ENCODE peak calls at places on chromosomes 3 and 15, in five cellular contexts. X is cardiac fibroblast, U is heart right ventricle, M is GM23248, T is mesendoderm. G is an unnamed sample.

GRCh38 chr15:72217216-72217615 is 13.8 kb downstream of the PKM start:
- DNase-seq in X (no peak), U (no peak), M (no peak), T (no peak), G (no peak)

GRCh38 chr15:92290359-92290992 is 103.2 kb upstream of the ST8SIA2 start:
- DNase-seq in X (no peak), U (no peak), M (no peak), T (no peak), G (no peak)

GRCh38 chr3:14304101-14305045 is 98.0 kb upstream of the SLC6A6 start:
- DNase-seq in X (no peak), U (no peak), M (no peak), T (no peak), G (no peak)

GRCh38 chr3:16464499-16465150 is 48.9 kb downstream of the RFTN1 start:
- DNase-seq in X (no peak), U (no peak), M (peak; percentile 59), T (no peak), G (no peak)

GRCh38 chr3:156685198-156685597 is 10.8 kb downstream of the TIPARP start:
- DNase-seq in X (peak; percentile 48), U (no peak), M (peak; percentile 84), T (peak; percentile 71), G (peak; percentile 5)

GRCh38 chr3:46947981-46948791 is 28.4 kb downstream of the CCDC12 start:
- DNase-seq in X (peak; percentile 65), U (no peak), M (peak; percentile 28), T (peak; percentile 88), G (no peak)

GRCh38 chr3:9916734-9917680 is at the start of gene IL17RC:
- DNase-seq in X (peak; percentile 87), U (peak; percentile 83), M (peak; percentile 95), T (peak; percentile 95), G (peak; percentile 74)

GRCh38 chr15:25900901-25901300 is 37.8 kb upstream of the ATP10A start:
- DNase-seq in X (peak; percentile 60), U (no peak), M (peak; percentile 93), T (no peak), G (no peak)

GRCh38 chr15:90261811-90262210 is 3.7 kb upstream of the NGRN start:
- DNase-seq in X (peak; percentile 59), U (no peak), M (peak; percentile 72), T (no peak), G (no peak)

GRCh38 chr3:14210843-14211594 is 32.4 kb downstream of the LSM3 start:
- DNase-seq in X (peak; percentile 57), U (no peak), M (peak; percentile 69), T (no peak), G (peak; percentile 13)

GRCh38 chr15:73318463-73319351 is 50.1 kb downstream of the HCN4 start:
- DNase-seq in X (peak; percentile 24), U (no peak), M (peak; percentile 20), T (peak; percentile 77), G (peak; percentile 81)

GRCh38 chr15:52078876-52079700 is 33.5 kb downstream of the BCL2L10 start:
- DNase-seq in X (peak; percentile 77), U (peak; percentile 83), M (peak; percentile 79), T (peak; percentile 82), G (peak; percentile 90)

GRCh38 chr15:33278816-33279612 is 31.8 kb upstream of the RYR3 start:
- DNase-seq in X (peak; percentile 58), U (no peak), M (peak; percentile 93), T (peak; percentile 94), G (no peak)

GRCh38 chr3:25663324-25664065 is 1.2 kb downstream of the TOP2B start:
- DNase-seq in X (no peak), U (no peak), M (peak; percentile 59), T (peak; percentile 61), G (peak; percentile 57)

GRCh38 chr3:55412580-55412979 is 74.5 kb downstream of the WNT5A start:
- DNase-seq in X (no peak), U (no peak), M (no peak), T (no peak), G (no peak)

GRCh38 chr3:76824658-76825310 is 215.1 kb upstream of the ROBO2 start:
- DNase-seq in X (no peak), U (no peak), M (no peak), T (no peak), G (no peak)

GRCh38 chr15:66608159-66608558 is 42.4 kb upstream of the LCTL start:
- DNase-seq in X (no peak), U (no peak), M (no peak), T (no peak), G (no peak)

GRCh38 chr15:65201918-65202317 is 9.4 kb downstream of the CILP start:
- DNase-seq in X (no peak), U (no peak), M (no peak), T (no peak), G (no peak)

GRCh38 chr15:90903733-90904536 is 833 bp downstream of the MAN2A2 start:
- DNase-seq in X (no peak), U (no peak), M (no peak), T (peak; percentile 82), G (peak; percentile 58)

GRCh38 chr15:37931868-37932267 is 2.6 kb upstream of the TMCO5A start:
- DNase-seq in X (peak; percentile 32), U (no peak), M (peak; percentile 57), T (no peak), G (no peak)

GRCh38 chr3:127457094-127457475 is 133.4 kb downstream of the TPRA1 start:
- DNase-seq in X (peak; percentile 59), U (peak; percentile 19), M (peak; percentile 91), T (peak; percentile 76), G (peak; percentile 73)

GRCh38 chr3:13353936-13354542 is 66.1 kb downstream of the NUP210 start:
- DNase-seq in X (no peak), U (no peak), M (peak; percentile 57), T (peak; percentile 60), G (peak; percentile 16)

GRCh38 chr3:14147617-14148016 is 22.8 kb downstream of the TMEM43 start:
- DNase-seq in X (no peak), U (no peak), M (no peak), T (peak; percentile 59), G (no peak)

GRCh38 chr3:58388550-58389061 is 45.0 kb downstream of the PDHB start:
- DNase-seq in X (peak; percentile 74), U (no peak), M (peak; percentile 84), T (peak; percentile 51), G (peak; percentile 26)

GRCh38 chr15:70321106-70321809 is 223.5 kb upstream of the TLE3 start:
- DNase-seq in X (no peak), U (no peak), M (no peak), T (no peak), G (no peak)

GRCh38 chr15:95884276-95884675 is 446.2 kb upstream of the NR2F2 start:
- DNase-seq in X (peak; percentile 5), U (no peak), M (peak; percentile 26), T (peak; percentile 54), G (peak; percentile 60)

GRCh38 chr3:160929595-160929994 is 173.6 kb downstream of the PPM1L start:
- DNase-seq in X (peak; percentile 4), U (peak; percentile 69), M (peak; percentile 9), T (peak; percentile 53), G (peak; percentile 16)

GRCh38 chr3:9251055-9251786 is 1.8 kb upstream of the SRGAP3 start:
- DNase-seq in X (no peak), U (peak; percentile 50), M (peak; percentile 13), T (no peak), G (no peak)

GRCh38 chr3:99747915-99748314 is 69.7 kb upstream of the CMSS1 start:
- DNase-seq in X (peak; percentile 57), U (no peak), M (peak; percentile 73), T (peak; percentile 25), G (peak; percentile 27)

GRCh38 chr3:150097588-150097890 is 126.8 kb upstream of the PFN2 start:
- DNase-seq in X (no peak), U (no peak), M (peak; percentile 87), T (no peak), G (no peak)

GRCh38 chr3:132318451-132318850 is 1.2 kb downstream of the ACP3 start:
- DNase-seq in X (peak; percentile 29), U (no peak), M (peak; percentile 59), T (no peak), G (no peak)

GRCh38 chr3:170357920-170358854 is 672 bp downstream of the SKIL start:
- DNase-seq in X (peak; percentile 75), U (peak; percentile 85), M (peak; percentile 82), T (peak; percentile 88), G (peak; percentile 75)

GRCh38 chr15:25065876-25066275 is 111.1 kb downstream of the SNRPN start:
- DNase-seq in X (no peak), U (no peak), M (no peak), T (no peak), G (no peak)

GRCh38 chr3:138065939-138066338 is 49.5 kb downstream of the DZIP1L start:
- DNase-seq in X (no peak), U (no peak), M (no peak), T (no peak), G (no peak)

GRCh38 chr3:124774305-124774673 is 44.0 kb downstream of the UMPS start:
- DNase-seq in X (peak; percentile 85), U (peak; percentile 51), M (peak; percentile 77), T (peak; percentile 95), G (peak; percentile 70)

GRCh38 chr3:12956316-12956660 is 114.9 kb upstream of the RPL32 start:
- DNase-seq in X (no peak), U (no peak), M (no peak), T (no peak), G (no peak)

DNA sequence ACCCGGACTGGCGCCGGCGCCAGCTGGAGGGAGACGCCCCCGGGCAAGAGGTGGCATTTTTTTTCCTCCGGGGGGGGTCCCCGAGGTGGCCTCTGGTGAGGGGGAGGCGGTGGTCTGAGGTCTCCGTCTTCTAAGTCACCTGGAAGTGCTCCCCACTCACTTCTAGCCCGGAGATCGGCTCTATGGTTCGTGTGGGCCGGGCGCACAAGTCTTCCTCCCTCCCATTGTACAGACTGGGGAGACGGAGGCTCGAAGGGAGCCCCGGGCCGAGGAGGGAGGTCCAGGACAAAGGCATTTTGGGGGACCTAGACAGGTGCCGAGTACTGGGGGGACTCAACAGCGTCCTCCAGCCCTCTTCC is 4.4 kb downstream of the GATA2 start:
- DNase-seq in X (no peak), U (no peak), M (peak; percentile 48), T (peak; percentile 70), G (no peak)
- H3K4me3 ChIP-seq in X (peak overlapping the region; percentile 46), U (peak overlapping the region; percentile 58), M (peak overlapping the region; percentile 90), T (no peak overlapping the region), G (peak overlapping the region; percentile 42)

GRCh38 chr15:74722591-74722990 is 2.7 kb downstream of the CYP1A1 start:
- DNase-seq in X (no peak), U (no peak), M (no peak), T (no peak), G (no peak)
- H3K4me3 ChIP-seq in X (no peak overlapping the region), U (no peak overlapping the region), M (no peak overlapping the region), T (no peak overlapping the region), G (no peak overlapping the region)

GRCh38 chr15:101620645-101621044 is 31.5 kb downstream of the TM2D3 start:
- DNase-seq in X (no peak), U (no peak), M (no peak), T (no peak), G (no peak)

GRCh38 chr15:101618056-101618455 is 34.1 kb downstream of the TM2D3 start:
- DNase-seq in X (no peak), U (no peak), M (no peak), T (no peak), G (no peak)

GRCh38 chr15:101618861-101619614 is 33.1 kb downstream of the TM2D3 start:
- DNase-seq in X (no peak), U (no peak), M (no peak), T (peak; percentile 11), G (no peak)

GRCh38 chr15:101617390-101617965 is 34.7 kb downstream of the TM2D3 start:
- DNase-seq in X (peak; percentile 49), U (no peak), M (no peak), T (no peak), G (no peak)

GRCh38 chr15:101619615-101619865 is 32.6 kb downstream of the TM2D3 start:
- DNase-seq in X (no peak), U (no peak), M (no peak), T (no peak), G (no peak)
- H3K4me3 ChIP-seq in X (no peak overlapping the region), U (no peak overlapping the region), M (no peak overlapping the region), T (no peak overlapping the region), G (no peak overlapping the region)

GRCh38 chr15:48411971-48412591 is 80.9 kb downstream of the DUT start:
- DNase-seq in X (peak; percentile 74), U (no peak), M (peak; percentile 91), T (peak; percentile 15), G (no peak)
- H3K4me3 ChIP-seq in X (no peak overlapping the region), U (no peak overlapping the region), M (peak overlapping the region; percentile 16), T (no peak overlapping the region), G (no peak overlapping the region)

G was measured in neural progenitor cell.